ENCODE peak calls at places on chromosomes 6 and 20, in four cellular contexts. F is NCI-H1694 treated with DMSO at 0.1 percent for 48 hours, Q is K562, V is DMS153. T is an unnamed sample.

GRCh38 chr20:36465109-36466080 is 75.9 kb upstream of the MYL9 start:
- DNase-seq in V (peak; percentile 52), Q (peak; percentile 86), F (no peak), T (no peak)

GRCh38 chr6:3205913-3206312 is 21.5 kb downstream of the TUBB2B start:
- DNase-seq in Q (no peak), V (no peak), F (no peak), T (no peak)

GRCh38 chr6:164531745-164532144 is 777.7 kb downstream of the C6orf118 start:
- DNase-seq in Q (no peak), V (no peak), F (no peak), T (no peak)

GRCh38 chr20:51500936-51501335 is 41.6 kb downstream of the NFATC2 start:
- DNase-seq in V (no peak), F (no peak), Q (no peak), T (no peak)

GRCh38 chr6:70651326-70651905 is 16.3 kb upstream of the SMAP1 start:
- DNase-seq in V (no peak), Q (no peak), F (no peak), T (no peak)

GRCh38 chr6:28215425-28215824 is 9.7 kb upstream of the ZSCAN9 start:
- DNase-seq in V (no peak), F (no peak), Q (peak; percentile 44), T (no peak)

GRCh38 chr6:2795960-2796359 is 30.8 kb downstream of the WRNIP1 start:
- DNase-seq in Q (no peak), F (no peak), V (no peak), T (no peak)

GRCh38 chr20:45350217-45350616 is 2.0 kb upstream of the SDC4 start:
- DNase-seq in Q (no peak), F (no peak), V (no peak), T (no peak)

GRCh38 chr20:25136643-25137559 is 55.0 kb upstream of the VSX1 start:
- DNase-seq in F (no peak), V (no peak), Q (no peak), T (no peak)

GRCh38 chr6:163393923-163394322 is 20.6 kb upstream of the QKI start:
- DNase-seq in F (no peak), Q (no peak), V (no peak), T (no peak)

GRCh38 chr6:89184344-89184743 is 32.8 kb downstream of the GABRR1 start:
- DNase-seq in Q (no peak), F (no peak), V (no peak), T (no peak)

GRCh38 chr6:92538296-92538695 is 881.1 kb downstream of the EPHA7 start:
- DNase-seq in F (no peak), Q (no peak), V (no peak), T (no peak)

GRCh38 chr20:58010186-58010585 is 218.3 kb downstream of the ANKRD60 start:
- DNase-seq in V (no peak), F (no peak), Q (no peak), T (no peak)

GRCh38 chr20:5041433-5041832 is 40.1 kb upstream of the SLC23A2 start:
- DNase-seq in V (no peak), Q (no peak), F (no peak), T (no peak)

GRCh38 chr6:26224940-26225847 is 138.0 kb downstream of the HFE start:
- DNase-seq in Q (no peak), V (peak; percentile 94), F (no peak), T (no peak)

GRCh38 chr6:28401172-28401571 is 1.6 kb upstream of the ZSCAN12 start:
- DNase-seq in Q (no peak), F (no peak), V (no peak), T (no peak)

GRCh38 chr20:62308102-62308822 is 5.5 kb downstream of the ADRM1 start:
- DNase-seq in V (no peak), F (no peak), Q (no peak), T (no peak)

GRCh38 chr6:157139054-157139708 is 184.1 kb downstream of the TMEM242 start:
- DNase-seq in F (peak; percentile 56), Q (peak; percentile 54), V (no peak), T (no peak)

GRCh38 chr20:11849270-11849920 is 68.3 kb upstream of the BTBD3 start:
- DNase-seq in Q (no peak), V (peak; percentile 45), F (no peak), T (no peak)

GRCh38 chr20:17969884-17970409 is 1.1 kb downstream of the MGME1 start:
- DNase-seq in F (no peak), V (no peak), Q (peak; percentile 32), T (peak; percentile 26)

T was measured in SHP77.